ENCODE peak calls at places on chromosomes 2 and 18, in ten cellular contexts. One of them, this sample, is unnamed.
A peak's percentile ranks its signal among the peaks of the same experiment; 100 is the strongest.

GRCh38 chr2:101124684-101125366 is 26.4 kb downstream of the TBC1D8 start:
- DNase-seq in MM.1S: no peak
- DNase-seq in astrocyte: peak; percentile 65
- DNase-seq in OCI-LY7: no peak
- DNase-seq in K562: no peak
- DNase-seq in ascending aorta: no peak
- DNase-seq in brain microvascular endothelial cell: peak; percentile 76
- DNase-seq in Peyer's patch: no peak
- DNase-seq in kidney: peak; percentile 90
- DNase-seq in BJ: peak; percentile 97
- DNase-seq in this sample: peak; percentile 86

GRCh38 chr2:42142476-42143184 is 26.5 kb upstream of the EML4 start:
- DNase-seq in MM.1S: no peak
- DNase-seq in astrocyte: peak; percentile 61
- DNase-seq in OCI-LY7: no peak
- DNase-seq in K562: no peak
- DNase-seq in ascending aorta: no peak
- DNase-seq in brain microvascular endothelial cell: peak; percentile 40
- DNase-seq in Peyer's patch: no peak
- DNase-seq in kidney: no peak
- DNase-seq in BJ: no peak
- DNase-seq in this sample: peak; percentile 57

GRCh38 chr2:222761888-222762287 is 90.4 kb downstream of the MOGAT1 start:
- DNase-seq in MM.1S: no peak
- DNase-seq in astrocyte: no peak
- DNase-seq in OCI-LY7: no peak
- DNase-seq in K562: no peak
- DNase-seq in ascending aorta: no peak
- DNase-seq in brain microvascular endothelial cell: no peak
- DNase-seq in Peyer's patch: no peak
- DNase-seq in kidney: no peak
- DNase-seq in BJ: no peak
- DNase-seq in this sample: no peak

GRCh38 chr2:239666855-239667376 is 266.1 kb upstream of the HDAC4 start:
- DNase-seq in MM.1S: no peak
- DNase-seq in astrocyte: no peak
- DNase-seq in OCI-LY7: no peak
- DNase-seq in K562: no peak
- DNase-seq in ascending aorta: no peak
- DNase-seq in brain microvascular endothelial cell: no peak
- DNase-seq in Peyer's patch: peak; percentile 12
- DNase-seq in kidney: no peak
- DNase-seq in BJ: no peak
- DNase-seq in this sample: no peak

GRCh38 chr2:169109502-169110409 is 40.4 kb downstream of the DHRS9 start:
- DNase-seq in MM.1S: peak; percentile 68
- DNase-seq in astrocyte: peak; percentile 40
- DNase-seq in OCI-LY7: peak; percentile 74
- DNase-seq in K562: peak; percentile 92
- DNase-seq in ascending aorta: peak; percentile 15
- DNase-seq in brain microvascular endothelial cell: peak; percentile 62
- DNase-seq in Peyer's patch: peak; percentile 55
- DNase-seq in kidney: peak; percentile 83
- DNase-seq in BJ: no peak
- DNase-seq in this sample: peak; percentile 86

GRCh38 chr2:100105678-100106054 is 36.7 kb downstream of the AFF3 start:
- DNase-seq in MM.1S: no peak
- DNase-seq in astrocyte: no peak
- DNase-seq in OCI-LY7: no peak
- DNase-seq in K562: no peak
- DNase-seq in ascending aorta: no peak
- DNase-seq in brain microvascular endothelial cell: no peak
- DNase-seq in Peyer's patch: no peak
- DNase-seq in kidney: no peak
- DNase-seq in BJ: no peak
- DNase-seq in this sample: no peak

GRCh38 chr2:232321817-232322559 is 56.6 kb upstream of the ALPP start:
- DNase-seq in MM.1S: no peak
- DNase-seq in astrocyte: no peak
- DNase-seq in OCI-LY7: no peak
- DNase-seq in K562: no peak
- DNase-seq in ascending aorta: peak; percentile 4
- DNase-seq in brain microvascular endothelial cell: no peak
- DNase-seq in Peyer's patch: no peak
- DNase-seq in kidney: no peak
- DNase-seq in BJ: no peak
- DNase-seq in this sample: no peak

GRCh38 chr2:230640540-230641011 is 72.1 kb upstream of the CAB39 start:
- DNase-seq in MM.1S: no peak
- DNase-seq in astrocyte: no peak
- DNase-seq in OCI-LY7: no peak
- DNase-seq in K562: no peak
- DNase-seq in ascending aorta: no peak
- DNase-seq in brain microvascular endothelial cell: peak; percentile 29
- DNase-seq in Peyer's patch: no peak
- DNase-seq in kidney: no peak
- DNase-seq in BJ: no peak
- DNase-seq in this sample: no peak

GRCh38 chr2:106948550-106948949 is 62.6 kb upstream of the ST6GAL2 start:
- DNase-seq in MM.1S: no peak
- DNase-seq in astrocyte: peak; percentile 6
- DNase-seq in OCI-LY7: no peak
- DNase-seq in K562: no peak
- DNase-seq in ascending aorta: no peak
- DNase-seq in brain microvascular endothelial cell: no peak
- DNase-seq in Peyer's patch: no peak
- DNase-seq in kidney: no peak
- DNase-seq in BJ: no peak
- DNase-seq in this sample: no peak

GRCh38 chr2:48457227-48457626 is 72.7 kb upstream of the STON1 start:
- DNase-seq in MM.1S: no peak
- DNase-seq in astrocyte: no peak
- DNase-seq in OCI-LY7: no peak
- DNase-seq in K562: no peak
- DNase-seq in ascending aorta: no peak
- DNase-seq in brain microvascular endothelial cell: no peak
- DNase-seq in Peyer's patch: no peak
- DNase-seq in kidney: no peak
- DNase-seq in BJ: no peak
- DNase-seq in this sample: no peak

GRCh38 chr2:177212895-177213856 is 582 bp downstream of the HNRNPA3 start:
- DNase-seq in MM.1S: peak; percentile 82
- DNase-seq in astrocyte: peak; percentile 77
- DNase-seq in OCI-LY7: peak; percentile 90
- DNase-seq in K562: peak; percentile 89
- DNase-seq in ascending aorta: peak; percentile 52
- DNase-seq in brain microvascular endothelial cell: peak; percentile 84
- DNase-seq in Peyer's patch: peak; percentile 92
- DNase-seq in kidney: peak; percentile 98
- DNase-seq in BJ: peak; percentile 36
- DNase-seq in this sample: peak; percentile 95

GRCh38 chr18:36109737-36110136 is 19.4 kb downstream of the SLC39A6 start:
- DNase-seq in MM.1S: no peak
- DNase-seq in astrocyte: no peak
- DNase-seq in OCI-LY7: no peak
- DNase-seq in K562: no peak
- DNase-seq in ascending aorta: no peak
- DNase-seq in brain microvascular endothelial cell: no peak
- DNase-seq in Peyer's patch: no peak
- DNase-seq in kidney: no peak
- DNase-seq in BJ: no peak
- DNase-seq in this sample: no peak

GRCh38 chr18:61967242-61967891 is 74.6 kb upstream of the RNF152 start:
- DNase-seq in MM.1S: no peak
- DNase-seq in astrocyte: no peak
- DNase-seq in OCI-LY7: no peak
- DNase-seq in K562: no peak
- DNase-seq in ascending aorta: no peak
- DNase-seq in brain microvascular endothelial cell: no peak
- DNase-seq in Peyer's patch: no peak
- DNase-seq in kidney: no peak
- DNase-seq in BJ: no peak
- DNase-seq in this sample: no peak

GRCh38 chr2:115678129-115678528 is 1235.7 kb downstream of the DPP10 start:
- DNase-seq in MM.1S: no peak
- DNase-seq in astrocyte: no peak
- DNase-seq in OCI-LY7: no peak
- DNase-seq in K562: no peak
- DNase-seq in ascending aorta: no peak
- DNase-seq in brain microvascular endothelial cell: no peak
- DNase-seq in Peyer's patch: no peak
- DNase-seq in kidney: peak; percentile 44
- DNase-seq in BJ: no peak
- DNase-seq in this sample: no peak

GRCh38 chr2:2681085-2681484 is 350.0 kb upstream of the MYT1L start:
- DNase-seq in MM.1S: no peak
- DNase-seq in astrocyte: no peak
- DNase-seq in OCI-LY7: no peak
- DNase-seq in K562: no peak
- DNase-seq in ascending aorta: no peak
- DNase-seq in brain microvascular endothelial cell: no peak
- DNase-seq in Peyer's patch: no peak
- DNase-seq in kidney: no peak
- DNase-seq in BJ: no peak
- DNase-seq in this sample: no peak
- TF ChIP-seq CTCF in MM.1S: no peak
- TF ChIP-seq CTCF in astrocyte: no peak
- TF ChIP-seq CTCF in OCI-LY7: no peak
- TF ChIP-seq CTCF in K562: no peak
- TF ChIP-seq CTCF in ascending aorta: no peak
- TF ChIP-seq CTCF in brain microvascular endothelial cell: no peak
- TF ChIP-seq CTCF in Peyer's patch: no peak
- TF ChIP-seq CTCF in kidney: no peak
- TF ChIP-seq CTCF in BJ: no peak
- TF ChIP-seq CTCF in this sample: no peak

GRCh38 chr2:207765960-207766582 is 3.6 kb downstream of the FZD5 start:
- DNase-seq in MM.1S: no peak
- DNase-seq in astrocyte: no peak
- DNase-seq in OCI-LY7: no peak
- DNase-seq in K562: no peak
- DNase-seq in ascending aorta: no peak
- DNase-seq in brain microvascular endothelial cell: no peak
- DNase-seq in Peyer's patch: no peak
- DNase-seq in kidney: no peak
- DNase-seq in BJ: no peak
- DNase-seq in this sample: no peak

GRCh38 chr2:207763308-207763707 is 6.4 kb downstream of the FZD5 start:
- DNase-seq in MM.1S: no peak
- DNase-seq in astrocyte: no peak
- DNase-seq in OCI-LY7: no peak
- DNase-seq in K562: no peak
- DNase-seq in ascending aorta: no peak
- DNase-seq in brain microvascular endothelial cell: no peak
- DNase-seq in Peyer's patch: no peak
- DNase-seq in kidney: no peak
- DNase-seq in BJ: no peak
- DNase-seq in this sample: no peak

GRCh38 chr2:207765541-207765940 is 4.2 kb downstream of the FZD5 start:
- DNase-seq in MM.1S: no peak
- DNase-seq in astrocyte: no peak
- DNase-seq in OCI-LY7: no peak
- DNase-seq in K562: peak; percentile 57
- DNase-seq in ascending aorta: no peak
- DNase-seq in brain microvascular endothelial cell: no peak
- DNase-seq in Peyer's patch: no peak
- DNase-seq in kidney: no peak
- DNase-seq in BJ: no peak
- DNase-seq in this sample: peak; percentile 91

GRCh38 chr2:207762146-207762545 is 7.6 kb downstream of the FZD5 start:
- DNase-seq in MM.1S: no peak
- DNase-seq in astrocyte: peak; percentile 47
- DNase-seq in OCI-LY7: no peak
- DNase-seq in K562: no peak
- DNase-seq in ascending aorta: no peak
- DNase-seq in brain microvascular endothelial cell: no peak
- DNase-seq in Peyer's patch: no peak
- DNase-seq in kidney: no peak
- DNase-seq in BJ: no peak
- DNase-seq in this sample: no peak

GRCh38 chr2:207764096-207764630 is 5.5 kb downstream of the FZD5 start:
- DNase-seq in MM.1S: no peak
- DNase-seq in astrocyte: no peak
- DNase-seq in OCI-LY7: no peak
- DNase-seq in K562: no peak
- DNase-seq in ascending aorta: no peak
- DNase-seq in brain microvascular endothelial cell: no peak
- DNase-seq in Peyer's patch: no peak
- DNase-seq in kidney: no peak
- DNase-seq in BJ: no peak
- DNase-seq in this sample: no peak
- H3K4me3 ChIP-seq in MM.1S: no peak overlapping the region
- H3K4me3 ChIP-seq in astrocyte: no peak overlapping the region
- H3K4me3 ChIP-seq in OCI-LY7: no peak overlapping the region
- H3K4me3 ChIP-seq in K562: no peak overlapping the region
- H3K4me3 ChIP-seq in ascending aorta: no peak overlapping the region
- H3K4me3 ChIP-seq in brain microvascular endothelial cell: no peak overlapping the region
- H3K4me3 ChIP-seq in Peyer's patch: no peak overlapping the region
- H3K4me3 ChIP-seq in kidney: no peak overlapping the region
- H3K4me3 ChIP-seq in BJ: no peak overlapping the region
- H3K4me3 ChIP-seq in this sample: no peak overlapping the region

DNA sequence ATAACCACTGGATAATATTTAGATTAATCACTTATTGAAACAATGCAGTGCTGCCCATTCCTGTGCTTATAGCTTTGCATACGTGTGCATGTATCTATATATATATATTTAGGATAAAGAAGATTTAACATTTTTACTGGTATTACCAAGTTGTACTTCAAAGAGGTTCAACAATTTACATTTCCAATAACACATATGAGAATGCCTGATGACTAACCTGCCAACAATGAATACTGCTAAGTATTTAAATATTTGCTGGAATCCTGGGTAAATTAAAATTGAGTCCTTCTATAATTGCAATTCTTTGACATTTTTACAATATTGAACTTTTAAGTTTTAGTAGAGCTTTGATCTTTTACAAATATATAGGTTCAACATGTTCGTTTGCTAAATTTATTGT is 111.4 kb downstream of the SLC39A10 start:
- DNase-seq in MM.1S: no peak
- DNase-seq in astrocyte: peak; percentile 10
- DNase-seq in OCI-LY7: no peak
- DNase-seq in K562: no peak
- DNase-seq in ascending aorta: no peak
- DNase-seq in brain microvascular endothelial cell: no peak
- DNase-seq in Peyer's patch: no peak
- DNase-seq in kidney: no peak
- DNase-seq in BJ: no peak
- DNase-seq in this sample: no peak
- H3K36me3 ChIP-seq in MM.1S: no peaks in the 10 kb centered on the region
- H3K36me3 ChIP-seq in astrocyte: no peaks in the 10 kb centered on the region
- H3K36me3 ChIP-seq in OCI-LY7: no peaks in the 10 kb centered on the region
- H3K36me3 ChIP-seq in K562: no peaks in the 10 kb centered on the region
- H3K36me3 ChIP-seq in ascending aorta: no peaks in the 10 kb centered on the region
- H3K36me3 ChIP-seq in brain microvascular endothelial cell: no peaks in the 10 kb centered on the region
- H3K36me3 ChIP-seq in Peyer's patch: no peaks in the 10 kb centered on the region
- H3K36me3 ChIP-seq in kidney: no peaks in the 10 kb centered on the region
- H3K36me3 ChIP-seq in BJ: no peaks in the 10 kb centered on the region
- H3K36me3 ChIP-seq in this sample: no peaks in the 10 kb centered on the region

DNA sequence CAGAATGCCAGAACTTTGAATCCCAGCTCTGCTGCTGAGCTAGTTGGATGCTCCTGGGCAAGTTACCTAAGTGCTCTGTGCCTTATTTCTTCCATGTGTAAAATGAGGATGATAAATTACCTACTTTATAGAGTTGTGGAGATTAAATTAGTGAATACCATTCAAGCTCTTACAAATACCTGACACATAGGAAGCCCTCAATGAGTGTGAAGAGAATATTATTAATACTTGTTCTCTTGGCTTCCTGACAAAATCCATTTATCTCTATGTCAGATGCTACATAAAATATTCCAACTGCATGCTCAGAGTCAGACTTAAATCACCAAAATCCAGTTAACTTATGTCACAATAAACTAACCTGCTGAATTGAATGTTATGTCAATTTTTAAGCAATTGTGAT is 42.9 kb upstream of the CCBE1 start:
- DNase-seq in MM.1S: no peak
- DNase-seq in astrocyte: peak; percentile 59
- DNase-seq in OCI-LY7: no peak
- DNase-seq in K562: no peak
- DNase-seq in ascending aorta: no peak
- DNase-seq in brain microvascular endothelial cell: no peak
- DNase-seq in Peyer's patch: no peak
- DNase-seq in kidney: no peak
- DNase-seq in BJ: no peak
- DNase-seq in this sample: no peak
- TF ChIP-seq CTCF in MM.1S: no peak
- TF ChIP-seq CTCF in astrocyte: no peak
- TF ChIP-seq CTCF in OCI-LY7: no peak
- TF ChIP-seq CTCF in K562: no peak
- TF ChIP-seq CTCF in ascending aorta: no peak
- TF ChIP-seq CTCF in brain microvascular endothelial cell: no peak
- TF ChIP-seq CTCF in Peyer's patch: no peak
- TF ChIP-seq CTCF in kidney: no peak
- TF ChIP-seq CTCF in BJ: no peak
- TF ChIP-seq CTCF in this sample: no peak